ENCODE peak calls at places on chromosomes 16 and 17, in nine cellular contexts. I is substantia nigra; G is activated naive CD4-positive, alpha-beta T cell treated with anti-CD3 and anti-CD28 coated beads for 36 hours; C is mesendoderm; Q is natural killer cell; R is EL; P is choroid plexus epithelial cell; B is RKO; V is RPMI7951. A is an unnamed sample.

GRCh38 chr16:57514371-57514770 is 22.0 kb downstream of the CCDC102A start:
- DNase-seq in I (no peak), G (no peak), C (no peak), Q (no peak), R (no peak), P (no peak), B (no peak), V (no peak), A (no peak)

GRCh38 chr17:80782536-80783427 is 208.9 kb upstream of the CHMP6 start:
- DNase-seq in I (no peak), G (peak; percentile 58), C (peak; percentile 65), Q (no peak), R (peak; percentile 39), P (peak; percentile 59), B (no peak), V (peak; percentile 76), A (peak; percentile 43)

GRCh38 chr16:82609140-82609539 is 17.6 kb upstream of the CDH13 start:
- DNase-seq in I (no peak), G (no peak), C (no peak), Q (no peak), R (no peak), P (no peak), B (no peak), V (peak; percentile 34), A (no peak)

GRCh38 chr17:16158721-16159120 is 56.6 kb downstream of the NCOR1 start:
- DNase-seq in I (no peak), G (no peak), C (no peak), Q (no peak), R (no peak), P (peak; percentile 5), B (no peak), V (no peak), A (peak; percentile 7)

GRCh38 chr17:6523330-6523729 is 33.0 kb downstream of the PITPNM3 start:
- DNase-seq in I (no peak), G (no peak), C (peak; percentile 83), Q (no peak), R (peak; percentile 57), P (peak; percentile 68), B (no peak), V (peak; percentile 24), A (peak; percentile 50)

GRCh38 chr17:8029121-8029520 is 9.7 kb upstream of the ALOX15B start:
- DNase-seq in I (no peak), G (no peak), C (peak; percentile 30), Q (no peak), R (peak; percentile 84), P (no peak), B (no peak), V (peak; percentile 92), A (peak; percentile 38)

GRCh38 chr16:3017806-3018506 is at the start of gene CLDN6:
- DNase-seq in I (no peak), G (peak; percentile 58), C (peak; percentile 98), Q (no peak), R (no peak), P (peak; percentile 8), B (no peak), V (no peak), A (no peak)

GRCh38 chr16:57480127-57480753 is 6.1 kb downstream of the DOK4 start:
- DNase-seq in I (no peak), G (no peak), C (no peak), Q (no peak), R (peak; percentile 79), P (peak; percentile 72), B (no peak), V (peak; percentile 70), A (peak; percentile 83)

GRCh38 chr17:59695943-59696681 is 11.1 kb downstream of the PTRH2 start:
- DNase-seq in I (no peak), G (no peak), C (peak; percentile 30), Q (no peak), R (no peak), P (peak; percentile 36), B (no peak), V (no peak), A (no peak)

A was measured in iris pigment epithelial cell.